ENCODE peak calls at places on chromosomes 7 and 10, in eight cellular contexts. R, C, P, H, T, E, X and A are unnamed samples.

GRCh38 chr10:110273474-110273873 is 31.2 kb downstream of the SMNDC1 start:
- DNase-seq in R (peak; percentile 78), C (peak; percentile 57), P (peak; percentile 90), H (peak; percentile 20), T (no peak), E (peak; percentile 74), X (peak; percentile 43), A (peak; percentile 80)

GRCh38 chr10:59384761-59385160 is 22.4 kb upstream of the FAM13C start:
- DNase-seq in R (no peak), C (no peak), P (peak; percentile 66), H (no peak), T (no peak), E (no peak), X (peak; percentile 46), A (no peak)

GRCh38 chr7:148485618-148486017 is 104.9 kb upstream of the C7orf33 start:
- DNase-seq in R (no peak), C (no peak), P (no peak), H (no peak), T (no peak), E (no peak), X (no peak), A (no peak)

GRCh38 chr10:88919041-88919440 is 33.5 kb downstream of the ACTA2 start:
- DNase-seq in R (no peak), C (no peak), P (no peak), H (no peak), T (no peak), E (no peak), X (no peak), A (no peak)

GRCh38 chr10:78337646-78338391 is 304.2 kb downstream of the RPS24 start:
- DNase-seq in R (no peak), C (no peak), P (peak; percentile 40), H (peak; percentile 3), T (no peak), E (no peak), X (no peak), A (no peak)

GRCh38 chr7:106812027-106812643 is 52.9 kb upstream of the PIK3CG start:
- DNase-seq in R (peak; percentile 54), C (no peak), P (no peak), H (no peak), T (no peak), E (no peak), X (no peak), A (no peak)

GRCh38 chr7:132080967-132081668 is 495.2 kb downstream of the PLXNA4 start:
- DNase-seq in R (no peak), C (no peak), P (peak; percentile 22), H (no peak), T (no peak), E (no peak), X (no peak), A (no peak)

GRCh38 chr10:102612964-102613275 is 31.4 kb upstream of the TRIM8 start:
- DNase-seq in R (peak; percentile 29), C (no peak), P (no peak), H (no peak), T (peak; percentile 28), E (no peak), X (no peak), A (no peak)

GRCh38 chr7:112192236-112193154 is 13.7 kb downstream of the DOCK4 start:
- DNase-seq in R (no peak), C (no peak), P (peak; percentile 88), H (no peak), T (no peak), E (no peak), X (peak; percentile 72), A (no peak)

GRCh38 chr7:139054101-139054500 is 18.3 kb upstream of the ZC3HAV1L start:
- DNase-seq in R (no peak), C (no peak), P (no peak), H (no peak), T (no peak), E (no peak), X (no peak), A (no peak)

GRCh38 chr10:85170026-85170425 is 841.6 kb downstream of the CCSER2 start:
- DNase-seq in R (no peak), C (no peak), P (no peak), H (no peak), T (no peak), E (no peak), X (no peak), A (no peak)

GRCh38 chr7:81499262-81500116 is 270.4 kb downstream of the HGF start:
- DNase-seq in R (no peak), C (peak; percentile 72), P (peak; percentile 89), H (peak; percentile 49), T (no peak), E (no peak), X (peak; percentile 72), A (peak; percentile 72)

GRCh38 chr7:80187279-80187678 is 52.6 kb downstream of the GNAI1 start:
- DNase-seq in R (no peak), C (no peak), P (no peak), H (no peak), T (no peak), E (no peak), X (no peak), A (no peak)

GRCh38 chr10:106175760-106176377 is 988.6 kb downstream of the SORCS1 start:
- DNase-seq in R (no peak), C (no peak), P (no peak), H (no peak), T (no peak), E (no peak), X (no peak), A (no peak)

GRCh38 chr7:101696-102376 is 90.5 kb upstream of the FAM20C start:
- DNase-seq in R (no peak), C (peak; percentile 8), P (peak; percentile 79), H (no peak), T (no peak), E (peak; percentile 46), X (peak; percentile 22), A (peak; percentile 69)

GRCh38 chr7:85840532-85840931 is 653.7 kb upstream of the SEMA3D start:
- DNase-seq in R (no peak), C (no peak), P (peak; percentile 13), H (no peak), T (no peak), E (no peak), X (no peak), A (no peak)

GRCh38 chr10:79026341-79026761 is 42.4 kb upstream of the ZMIZ1 start:
- DNase-seq in R (peak; percentile 28), C (no peak), P (no peak), H (no peak), T (no peak), E (peak; percentile 46), X (no peak), A (no peak)

GRCh38 chr7:12565873-12566272 is 4.6 kb upstream of the SCIN start:
- DNase-seq in R (no peak), C (no peak), P (no peak), H (no peak), T (no peak), E (no peak), X (no peak), A (no peak)
- TF ChIP-seq CTCF in R (no peak), C (no peak), P (no peak), H (no peak), T (no peak), E (no peak), X (no peak), A (no peak)

GRCh38 chr7:101137651-101138148 is 10.8 kb downstream of the SERPINE1 start:
- DNase-seq in R (no peak), C (no peak), P (no peak), H (no peak), T (no peak), E (no peak), X (peak; percentile 78), A (no peak)
- H3K4me3 ChIP-seq in R (no peak overlapping the region), C (no peak overlapping the region), P (no peak overlapping the region), H (no peak overlapping the region), T (no peak overlapping the region), E (no peak overlapping the region), X (no peak overlapping the region), A (no peak overlapping the region)

GRCh38 chr10:9602930-9603459 is 1414.7 kb upstream of the CELF2 start:
- DNase-seq in R (no peak), C (no peak), P (no peak), H (no peak), T (no peak), E (no peak), X (no peak), A (no peak)

GRCh38 chr10:9605231-9605630 is 1412.4 kb upstream of the CELF2 start:
- DNase-seq in R (no peak), C (no peak), P (no peak), H (no peak), T (no peak), E (no peak), X (no peak), A (no peak)

GRCh38 chr10:9613338-9613737 is 1404.3 kb upstream of the CELF2 start:
- DNase-seq in R (no peak), C (no peak), P (peak; percentile 16), H (no peak), T (no peak), E (no peak), X (no peak), A (no peak)

GRCh38 chr10:9603972-9604371 is 1413.7 kb upstream of the CELF2 start:
- DNase-seq in R (no peak), C (no peak), P (no peak), H (no peak), T (no peak), E (no peak), X (no peak), A (no peak)

DNA sequence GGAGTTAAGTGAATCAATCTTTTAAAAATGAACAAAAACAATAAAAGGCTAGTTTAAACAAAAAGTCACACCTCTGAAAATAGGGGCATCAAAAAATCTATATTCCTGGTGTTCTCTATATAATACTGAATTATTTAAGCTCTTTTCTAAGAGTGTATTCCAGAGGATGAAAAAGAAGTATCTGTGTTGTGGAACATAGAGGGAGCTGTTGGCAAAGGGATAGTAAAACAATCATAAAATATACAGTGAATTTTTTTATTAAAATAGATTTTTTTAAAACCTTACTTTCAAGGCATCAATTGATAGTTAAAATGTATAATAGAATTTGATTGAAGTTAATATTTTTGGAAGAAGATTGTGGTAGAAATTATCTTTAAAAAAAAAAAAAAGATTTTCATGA is 1409.1 kb upstream of the CELF2 start:
- DNase-seq in R (no peak), C (no peak), P (peak; percentile 50), H (no peak), T (no peak), E (no peak), X (no peak), A (no peak)
- TF ChIP-seq CTCF in R (peak; percentile 22), C (peak; percentile 68), P (peak; percentile 82), H (peak; percentile 15), T (no peak), E (peak; percentile 35), X (peak; percentile 27), A (peak; percentile 60)

GRCh38 chr7:44059219-44060090 is 5.9 kb downstream of the PGAM2 start:
- DNase-seq in R (peak; percentile 45), C (no peak), P (no peak), H (no peak), T (no peak), E (peak; percentile 53), X (no peak), A (no peak)

GRCh38 chr7:44060091-44060947 is 5.0 kb downstream of the PGAM2 start:
- DNase-seq in R (peak; percentile 33), C (no peak), P (no peak), H (no peak), T (no peak), E (peak; percentile 55), X (no peak), A (no peak)

GRCh38 chr7:44057849-44058758 is 7.3 kb downstream of the PGAM2 start:
- DNase-seq in R (no peak), C (no peak), P (no peak), H (no peak), T (no peak), E (peak; percentile 53), X (no peak), A (no peak)

GRCh38 chr7:44057181-44057848 is 8.1 kb downstream of the PGAM2 start:
- DNase-seq in R (no peak), C (no peak), P (no peak), H (no peak), T (no peak), E (peak; percentile 37), X (no peak), A (no peak)

GRCh38 chr7:44058759-44059218 is 6.6 kb downstream of the PGAM2 start:
- DNase-seq in R (peak; percentile 20), C (no peak), P (no peak), H (no peak), T (no peak), E (no peak), X (no peak), A (no peak)
- H3K4me3 ChIP-seq in R (no peak overlapping the region), C (no peak overlapping the region), P (no peak overlapping the region), H (no peak overlapping the region), T (no peak overlapping the region), E (no peak overlapping the region), X (no peak overlapping the region), A (no peak overlapping the region)